ENCODE peak calls at places on chromosomes 2 and 18, in seven cellular contexts. P, O, E, D, U, T and B are unnamed samples.

GRCh38 chr18:58645398-58645797 is 16.5 kb upstream of the ALPK2 start:
- DNase-seq in P (peak; percentile 94), O (no peak), E (no peak), D (peak; percentile 88), U (no peak), T (no peak), B (peak; percentile 19)

GRCh38 chr18:25279961-25280360 is 72.0 kb downstream of the ZNF521 start:
- DNase-seq in P (no peak), O (no peak), E (no peak), D (no peak), U (no peak), T (no peak), B (no peak)

GRCh38 chr2:210480079-210480478 is 3.5 kb upstream of the LANCL1 start:
- DNase-seq in P (no peak), O (no peak), E (no peak), D (no peak), U (no peak), T (no peak), B (no peak)

GRCh38 chr2:189676471-189676870 is 2.0 kb downstream of the ANKAR start:
- DNase-seq in P (peak; percentile 52), O (no peak), E (no peak), D (peak; percentile 82), U (no peak), T (no peak), B (no peak)

GRCh38 chr2:216189410-216189809 is 80.3 kb downstream of the XRCC5 start:
- DNase-seq in P (no peak), O (no peak), E (no peak), D (peak; percentile 39), U (no peak), T (no peak), B (peak; percentile 17)

GRCh38 chr2:156332452-156333273 is at the start of gene NR4A2:
- DNase-seq in P (peak; percentile 76), O (peak; percentile 88), E (peak; percentile 87), D (peak; percentile 97), U (peak; percentile 73), T (peak; percentile 92), B (peak; percentile 94)

GRCh38 chr2:100630473-100630977 is 67.7 kb downstream of the PDCL3 start:
- DNase-seq in P (no peak), O (no peak), E (no peak), D (no peak), U (no peak), T (no peak), B (no peak)

GRCh38 chr2:97936199-97936598 is 59.5 kb downstream of the TMEM131 start:
- DNase-seq in P (no peak), O (no peak), E (no peak), D (no peak), U (peak; percentile 85), T (no peak), B (no peak)

GRCh38 chr2:176445831-176446433 is 176.7 kb downstream of the MTX2 start:
- DNase-seq in P (peak; percentile 63), O (no peak), E (no peak), D (peak; percentile 78), U (no peak), T (no peak), B (peak; percentile 38)

GRCh38 chr2:127254386-127254981 is 34.4 kb upstream of the CYP27C1 start:
- DNase-seq in P (peak; percentile 61), O (no peak), E (no peak), D (peak; percentile 30), U (peak; percentile 38), T (no peak), B (peak; percentile 9)

GRCh38 chr18:79570266-79571201 is 109.1 kb upstream of the CTDP1 start:
- DNase-seq in P (peak; percentile 26), O (no peak), E (no peak), D (peak; percentile 51), U (no peak), T (no peak), B (peak; percentile 33)

DNA sequence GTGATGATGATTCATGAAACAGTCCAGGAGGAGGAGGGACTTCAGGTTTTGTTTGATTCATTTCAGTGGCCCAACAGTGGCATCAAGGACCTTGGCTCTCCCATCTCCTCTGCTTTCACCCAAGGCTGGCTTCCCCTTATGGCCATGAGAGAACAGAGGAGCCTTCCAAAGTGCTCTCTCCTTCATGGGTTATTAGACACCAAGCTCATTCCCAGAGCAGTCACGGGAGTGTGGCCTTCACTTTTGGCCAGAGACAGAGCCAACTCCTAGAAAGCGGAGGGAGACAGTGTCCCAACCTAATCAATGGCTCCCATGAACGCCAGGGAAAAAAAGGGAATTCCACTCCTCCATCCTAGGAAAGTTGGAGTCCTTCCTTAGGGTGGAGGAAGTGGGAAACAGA is 886 bp upstream of the DUSP28 start:
- DNase-seq in P (no peak), O (no peak), E (no peak), D (no peak), U (no peak), T (no peak), B (no peak)
- H3K4me3 ChIP-seq in P (no peak overlapping the region), O (no peak overlapping the region), E (no peak overlapping the region), D (peak overlapping the region; percentile 78), U (peak overlapping the region; percentile 75), T (no peak overlapping the region), B (no peak overlapping the region)

GRCh38 chr2:44495544-44495943 is 133.8 kb downstream of the CAMKMT start:
- DNase-seq in P (no peak), O (no peak), E (no peak), D (no peak), U (no peak), T (no peak), B (no peak)
- H3K4me3 ChIP-seq in P (no peak overlapping the region), O (no peak overlapping the region), E (no peak overlapping the region), D (no peak overlapping the region), U (no peak overlapping the region), T (no peak overlapping the region), B (no peak overlapping the region)

GRCh38 chr2:8573234-8573941 is 108.5 kb upstream of the ID2 start:
- DNase-seq in P (no peak), O (no peak), E (no peak), D (no peak), U (no peak), T (no peak), B (no peak)

GRCh38 chr2:8570637-8571036 is 111.2 kb upstream of the ID2 start:
- DNase-seq in P (no peak), O (no peak), E (no peak), D (no peak), U (no peak), T (no peak), B (no peak)

GRCh38 chr2:8571286-8571791 is 110.5 kb upstream of the ID2 start:
- DNase-seq in P (no peak), O (no peak), E (no peak), D (no peak), U (no peak), T (no peak), B (no peak)

GRCh38 chr2:8572712-8573233 is 109.1 kb upstream of the ID2 start:
- DNase-seq in P (no peak), O (no peak), E (no peak), D (no peak), U (no peak), T (no peak), B (no peak)

DNA sequence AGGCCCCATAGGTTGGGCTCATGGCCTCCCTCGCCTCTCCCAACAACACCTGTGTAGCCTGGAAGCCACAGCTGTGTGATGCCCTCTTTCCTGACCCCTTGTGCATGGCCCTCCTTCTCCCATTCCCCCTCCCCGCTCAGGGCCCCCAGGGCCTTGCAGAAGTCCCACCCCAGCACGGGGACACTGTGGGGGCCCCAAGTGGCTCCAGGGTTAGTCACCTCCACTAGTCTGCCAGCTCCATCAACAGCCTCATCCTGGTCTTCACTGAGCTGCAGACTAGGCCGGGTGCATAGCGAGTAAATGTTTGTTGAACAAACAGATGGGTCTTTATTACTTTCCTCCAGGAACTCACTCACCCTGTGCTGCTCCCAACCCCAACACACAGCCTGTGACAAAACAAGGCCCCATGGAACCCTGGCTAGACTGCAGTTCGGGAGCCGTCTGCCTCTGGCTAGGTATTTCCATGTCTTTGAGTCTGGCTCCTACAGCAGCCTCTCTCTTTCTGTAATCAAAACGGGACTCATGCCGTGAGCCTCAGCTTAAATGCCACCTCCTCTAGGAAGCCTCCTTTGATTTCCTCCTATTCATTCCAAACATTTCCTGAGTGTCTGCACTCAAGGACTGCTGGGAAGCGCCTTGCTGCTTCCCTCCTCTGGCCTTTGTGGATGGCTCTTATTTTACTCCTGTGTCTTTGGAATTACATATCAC is 109.9 kb upstream of the ID2 start:
- DNase-seq in P (no peak), O (no peak), E (no peak), D (no peak), U (no peak), T (no peak), B (no peak)
- H3K4me3 ChIP-seq in P (no peak overlapping the region), O (no peak overlapping the region), E (no peak overlapping the region), D (no peak overlapping the region), U (no peak overlapping the region), T (no peak overlapping the region), B (no peak overlapping the region)

DNA sequence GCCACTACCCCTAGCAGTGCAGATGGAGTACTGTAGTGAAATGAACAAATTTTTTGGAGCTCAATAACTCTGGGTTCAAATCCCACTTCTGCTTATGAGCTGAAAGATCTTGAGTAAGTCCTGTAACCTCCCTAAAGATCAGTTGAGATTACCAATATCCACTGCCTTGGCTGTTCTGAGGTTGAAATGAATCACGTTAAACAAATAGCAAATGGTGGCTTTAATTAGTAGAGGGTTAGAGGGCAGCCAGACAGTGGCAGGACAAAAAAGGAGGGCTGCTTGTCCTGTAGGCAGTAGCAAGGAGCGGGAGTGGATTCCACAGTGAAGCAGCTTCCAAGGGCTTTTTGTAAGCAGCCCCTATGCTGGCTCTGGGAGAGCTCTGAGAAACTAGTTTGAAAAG is 123.7 kb upstream of the LGALSL start:
- DNase-seq in P (no peak), O (no peak), E (no peak), D (peak; percentile 56), U (no peak), T (no peak), B (no peak)
- H3K4me3 ChIP-seq in P (no peak overlapping the region), O (peak overlapping the region; percentile 48), E (no peak overlapping the region), D (peak overlapping the region; percentile 75), U (no peak overlapping the region), T (no peak overlapping the region), B (no peak overlapping the region)

GRCh38 chr2:181682795-181683517 is 2.6 kb upstream of the NEUROD1 start:
- DNase-seq in P (no peak), O (no peak), E (no peak), D (peak; percentile 7), U (no peak), T (no peak), B (no peak)
- H3K4me3 ChIP-seq in P (no peak overlapping the region), O (peak overlapping the region; percentile 44), E (no peak overlapping the region), D (no peak overlapping the region), U (no peak overlapping the region), T (no peak overlapping the region), B (no peak overlapping the region)